ENCODE peak calls at places on chromosomes 4 and X, in four cellular contexts. V, P, L and F are unnamed samples.

GRCh38 chr4:3766791-3767561 is 791 bp downstream of the ADRA2C start:
- DNase-seq in V (no peak), L (no peak), P (no peak), F (no peak)

GRCh38 chrX:148915474-148915873 is 415.1 kb downstream of the AFF2 start:
- DNase-seq in P (no peak), L (no peak), V (no peak), F (no peak)

GRCh38 chr4:186845137-186845842 is 121.6 kb upstream of the FAT1 start:
- DNase-seq in L (peak), V (peak), P (peak), F (no peak)

GRCh38 chr4:153000068-153000420 is 63.9 kb downstream of the FHDC1 start:
- DNase-seq in P (no peak), V (no peak), L (no peak), F (no peak)

GRCh38 chrX:41350150-41350975 is 16.4 kb downstream of the DDX3X start:
- DNase-seq in V (no peak), L (peak), P (no peak), F (no peak)

GRCh38 chr4:76298227-76298626 is 8.3 kb upstream of the STBD1 start:
- DNase-seq in V (no peak), P (no peak), L (no peak), F (no peak)

GRCh38 chr4:133921280-133922195 is 280.1 kb downstream of the PABPC4L start:
- DNase-seq in P (no peak), V (no peak), L (peak), F (no peak)

GRCh38 chrX:136731798-136732197 is 48.9 kb downstream of the ARHGEF6 start:
- DNase-seq in L (no peak), P (no peak), V (no peak), F (no peak)

GRCh38 chr4:87633239-87633638 is 16.8 kb upstream of the DMP1 start:
- DNase-seq in P (no peak), L (peak), V (no peak), F (peak)

GRCh38 chr4:108738307-108738706 is 24.5 kb downstream of the ETNPPL start:
- DNase-seq in L (no peak), P (no peak), V (no peak), F (no peak)

GRCh38 chr4:108742451-108742850 is 20.4 kb downstream of the ETNPPL start:
- DNase-seq in L (no peak), P (no peak), V (no peak), F (no peak)

GRCh38 chr4:108744307-108744706 is 18.5 kb downstream of the ETNPPL start:
- DNase-seq in V (peak), L (no peak), P (no peak), F (peak)

GRCh38 chr4:108743021-108743420 is 19.8 kb downstream of the ETNPPL start:
- DNase-seq in V (no peak), L (no peak), P (no peak), F (no peak)
- TF ChIP-seq CTCF in V (no peak), L (no peak), P (no peak), F (peak)

GRCh38 chr4:13612569-13612968 is 15.0 kb downstream of the BOD1L1 start:
- DNase-seq in V (no peak), L (no peak), P (no peak), F (no peak)
- TF ChIP-seq CTCF in V (no peak), L (no peak), P (no peak), F (no peak)

GRCh38 chrX:5681159-5681558 is 547.5 kb downstream of the NLGN4X start:
- DNase-seq in L (no peak), V (no peak), P (no peak), F (no peak)
- TF ChIP-seq CTCF in L (no peak), V (peak), P (no peak), F (no peak)

DNA sequence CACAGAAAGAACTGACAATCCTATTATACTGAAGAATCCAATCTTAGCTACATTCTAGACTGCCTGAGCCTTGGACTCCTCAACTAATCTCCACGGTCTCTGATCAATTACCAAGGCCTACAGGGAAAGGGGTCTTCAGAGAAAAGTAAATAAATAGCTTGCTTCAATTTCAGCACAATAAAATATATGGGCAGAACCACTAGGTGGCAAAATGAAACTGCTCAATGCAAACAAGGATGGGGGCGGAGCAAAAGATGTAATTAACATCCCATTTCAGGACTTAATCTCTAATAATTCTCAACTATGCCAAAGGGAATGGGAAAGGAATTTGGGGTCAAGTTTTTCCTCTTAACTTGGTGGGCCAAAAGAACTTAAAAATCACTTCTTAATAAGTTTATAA is 78.4 kb upstream of the MAP3K15 start:
- DNase-seq in P (peak), V (peak), L (peak), F (no peak)
- TF ChIP-seq CTCF in P (no peak), V (peak), L (peak), F (peak)

GRCh38 chr4:84967292-84967651 is 782 bp upstream of the WDFY3 start:
- DNase-seq in V (no peak), P (no peak), L (peak), F (no peak)

GRCh38 chr4:84964995-84965557 is 1.4 kb downstream of the WDFY3 start:
- DNase-seq in V (no peak), L (no peak), P (no peak), F (no peak)

GRCh38 chr4:84965558-84966381 is 720 bp downstream of the WDFY3 start:
- DNase-seq in V (no peak), L (no peak), P (peak), F (no peak)

GRCh38 chr4:84968936-84969335 is 2.4 kb upstream of the WDFY3 start:
- DNase-seq in L (no peak), P (no peak), V (no peak), F (no peak)

GRCh38 chr4:84966382-84967291 is at the start of gene WDFY3:
- DNase-seq in L (peak), P (peak), V (peak), F (peak)
- TF ChIP-seq CTCF in L (peak), P (no peak), V (peak), F (no peak)

GRCh38 chrX:118627084-118627758 is 100.2 kb upstream of the IL13RA1 start:
- DNase-seq in P (peak), L (no peak), V (no peak), F (no peak)
- TF ChIP-seq CTCF in P (peak), L (peak), V (peak), F (peak)

GRCh38 chrX:21975827-21976226 is 35.3 kb downstream of the SMS start:
- DNase-seq in V (peak), P (no peak), L (peak), F (no peak)
- TF ChIP-seq CTCF in V (peak), P (no peak), L (peak), F (no peak)